ENCODE peak calls at places on chromosomes 2 and 18, in seven cellular contexts. L is fibroblast of mammary gland; N is kidney; H is kidney glomerular epithelial cell; B is activated T-cell treated with anti-CD3 and anti-CD28 coated beads, Interleukin-2, amount 50 U/mL, for 4 hours; T is NCI-H774; A is activated CD8-positive, alpha-beta memory T cell treated with anti-CD3 and anti-CD28 coated beads for 1 hour. O is an unnamed sample.

GRCh38 chr2:239266779-239267410 is 133.9 kb downstream of the HDAC4 start:
- DNase-seq in L (no peak), N (no peak), H (no peak), B (no peak), T (no peak), A (no peak), O (no peak)

GRCh38 chr2:114610677-114611076 is 168.2 kb downstream of the DPP10 start:
- DNase-seq in L (no peak), N (no peak), H (no peak), B (no peak), T (no peak), A (no peak), O (no peak)

GRCh38 chr18:48004577-48004976 is 74.1 kb upstream of the SMAD2 start:
- DNase-seq in L (no peak), N (no peak), H (no peak), B (no peak), T (peak), A (no peak), O (no peak)

GRCh38 chr2:85635636-85636035 is 19.6 kb downstream of the USP39 start:
- DNase-seq in L (peak), N (no peak), H (no peak), B (no peak), T (no peak), A (no peak), O (no peak)

GRCh38 chr2:185823773-185824172 is 85.2 kb downstream of the FSIP2 start:
- DNase-seq in L (no peak), N (no peak), H (no peak), B (no peak), T (no peak), A (no peak), O (no peak)

GRCh38 chr2:239934571-239935171 is 90.5 kb downstream of the NDUFA10 start:
- DNase-seq in L (peak), N (peak), H (peak), B (peak), T (peak), A (peak), O (peak)

GRCh38 chr18:62957885-62958472 is 242.6 kb downstream of the PHLPP1 start:
- DNase-seq in L (peak), N (no peak), H (no peak), B (no peak), T (no peak), A (peak), O (no peak)

GRCh38 chr2:96180002-96180401 is 28.6 kb downstream of the STARD7 start:
- DNase-seq in L (no peak), N (no peak), H (no peak), B (no peak), T (no peak), A (no peak), O (no peak)

O was measured in GM10248.